ENCODE peak calls at places on chromosomes 16 and 17, in eight cellular contexts. X, D, U, R, L, W, H and C are unnamed samples.

GRCh38 chr16:65122974-65123845 is 1.3 kb upstream of the CDH11 start:
- DNase-seq in H (no peak), L (no peak), U (no peak), D (no peak), X (peak; percentile 88), R (peak; percentile 81), W (peak; percentile 88), C (peak; percentile 90)

GRCh38 chr16:80570106-80570478 is 29.3 kb downstream of the DYNLRB2 start:
- DNase-seq in X (no peak), R (no peak), L (no peak), H (no peak), W (no peak), D (no peak), U (no peak), C (no peak)

GRCh38 chr16:83118365-83118764 is 491.6 kb downstream of the CDH13 start:
- DNase-seq in H (no peak), W (no peak), U (no peak), X (no peak), L (no peak), D (no peak), R (no peak), C (no peak)

GRCh38 chr16:85267414-85267945 is 155.2 kb upstream of the CIBAR2 start:
- DNase-seq in H (no peak), W (no peak), R (no peak), D (no peak), U (no peak), X (no peak), L (no peak), C (no peak)

GRCh38 chr17:43360376-43360738 is 38.4 kb upstream of the ARL4D start:
- DNase-seq in R (no peak), D (no peak), W (peak; percentile 80), H (no peak), X (no peak), L (no peak), U (no peak), C (no peak)

GRCh38 chr16:73113326-73113720 is 65.4 kb upstream of the ZFHX3 start:
- DNase-seq in U (no peak), R (no peak), W (no peak), L (no peak), X (no peak), H (no peak), D (no peak), C (no peak)

GRCh38 chr17:36529121-36529520 is 5.5 kb downstream of the MYO19 start:
- DNase-seq in D (no peak), R (no peak), L (no peak), W (peak; percentile 10), H (no peak), U (no peak), X (no peak), C (no peak)

GRCh38 chr16:75289189-75289588 is 37.8 kb upstream of the BCAR1 start:
- DNase-seq in D (no peak), L (no peak), U (no peak), R (no peak), H (no peak), X (no peak), W (no peak), C (no peak)

GRCh38 chr17:44820631-44821196 is 9.4 kb downstream of the GJC1 start:
- DNase-seq in R (no peak), L (peak; percentile 79), H (peak; percentile 55), D (no peak), X (no peak), U (no peak), W (peak; percentile 91), C (no peak)

GRCh38 chr16:66800856-66801255 is 528 bp downstream of the TERB1 start:
- DNase-seq in L (no peak), W (no peak), H (no peak), R (no peak), X (no peak), D (no peak), U (no peak), C (no peak)

GRCh38 chr16:57775661-57776469 is 26.4 kb downstream of the KIFC3 start:
- DNase-seq in R (no peak), H (peak; percentile 51), L (no peak), W (no peak), D (no peak), X (no peak), U (no peak), C (no peak)

GRCh38 chr17:9648521-9649110 is 3.3 kb downstream of the USP43 start:
- DNase-seq in X (no peak), H (no peak), L (no peak), W (no peak), D (no peak), R (no peak), U (no peak), C (no peak)

GRCh38 chr17:68771867-68772515 is 170.8 kb upstream of the FAM20A start:
- DNase-seq in R (no peak), L (peak; percentile 58), W (peak; percentile 87), X (no peak), U (peak; percentile 23), D (no peak), H (peak; percentile 62), C (no peak)

GRCh38 chr17:68777243-68777855 is 176.2 kb upstream of the FAM20A start:
- DNase-seq in U (no peak), R (no peak), X (peak; percentile 52), L (peak; percentile 56), W (peak; percentile 87), D (no peak), H (peak; percentile 58), C (no peak)

GRCh38 chr17:10316986-10317834 is 55.6 kb downstream of the MYH13 start:
- DNase-seq in W (peak; percentile 71), U (no peak), L (no peak), R (no peak), X (peak; percentile 17), D (no peak), H (peak; percentile 57), C (no peak)

GRCh38 chr16:49529646-49530045 is 156.0 kb downstream of the C16orf78 start:
- DNase-seq in W (no peak), R (no peak), L (no peak), D (no peak), H (no peak), X (no peak), U (no peak), C (no peak)

GRCh38 chr16:78045865-78046581 is 23.7 kb downstream of the CLEC3A start:
- DNase-seq in L (no peak), X (peak; percentile 33), R (peak; percentile 77), W (peak; percentile 24), U (peak; percentile 74), H (peak; percentile 83), D (peak; percentile 90), C (peak; percentile 92)

GRCh38 chr17:50560185-50560824 is at the start of gene CACNA1G:
- DNase-seq in R (peak; percentile 92), W (peak; percentile 97), H (peak; percentile 96), D (peak; percentile 98), X (peak; percentile 92), U (peak; percentile 98), L (peak; percentile 26), C (peak; percentile 96)

GRCh38 chr17:4310349-4311060 is 46.7 kb upstream of the ANKFY1 start:
- DNase-seq in H (no peak), U (no peak), X (no peak), W (no peak), D (no peak), R (no peak), L (no peak), C (no peak)

GRCh38 chr16:57998992-57999365 is 1.5 kb downstream of the ZNF319 start:
- DNase-seq in W (no peak), R (no peak), H (no peak), L (no peak), X (no peak), D (no peak), U (no peak), C (no peak)

GRCh38 chr16:72198021-72198420 is 26.1 kb upstream of the PMFBP1 start:
- DNase-seq in H (no peak), L (peak; percentile 22), R (no peak), U (no peak), X (peak; percentile 28), D (no peak), W (peak; percentile 75), C (no peak)

GRCh38 chr17:19718613-19719364 is 2.4 kb upstream of the SLC47A2 start:
- DNase-seq in U (no peak), D (no peak), W (no peak), R (no peak), L (no peak), H (peak; percentile 48), X (no peak), C (no peak)

GRCh38 chr16:82061861-82062525 is 26.9 kb downstream of the HSD17B2 start:
- DNase-seq in U (no peak), D (no peak), H (peak; percentile 31), W (peak; percentile 21), X (no peak), L (no peak), R (no peak), C (no peak)

GRCh38 chr17:65876985-65877384 is 314.9 kb downstream of the CEP112 start:
- DNase-seq in H (no peak), D (no peak), W (no peak), R (no peak), L (no peak), X (no peak), U (no peak), C (no peak)